ENCODE peak calls at places on chromosome 2, in eight cellular contexts. I is A549, P is lower lobe of right lung, F is kidney, J is progenitor cell of endocrine pancreas, M is sciatic nerve, X is activated B cell treated with CpG ODN at 0.5 μM for 24 hours, E is NB4. R is an unnamed sample.

GRCh38 chr2:144438722-144439508 is 81.0 kb downstream of the ZEB2 start:
- DNase-seq in I (no peak), P (no peak), F (no peak), J (no peak), M (no peak), X (no peak), E (no peak), R (no peak)

GRCh38 chr2:96325038-96325883 is at the start of gene ITPRIPL1:
- DNase-seq in I (no peak), P (no peak), F (no peak), J (no peak), M (no peak), X (peak; percentile 46), E (peak; percentile 52), R (peak; percentile 88)

GRCh38 chr2:30569991-30570390 is 122.9 kb downstream of the LCLAT1 start:
- DNase-seq in I (no peak), P (no peak), F (no peak), J (no peak), M (no peak), X (no peak), E (no peak), R (no peak)

GRCh38 chr2:118492335-118492734 is 355.1 kb downstream of the EN1 start:
- DNase-seq in I (peak; percentile 38), P (no peak), F (no peak), J (no peak), M (no peak), X (no peak), E (peak; percentile 32), R (no peak)

GRCh38 chr2:42762155-42762554 is 1.8 kb downstream of the OXER1 start:
- DNase-seq in I (no peak), P (no peak), F (no peak), J (no peak), M (no peak), X (no peak), E (no peak), R (peak; percentile 68)

GRCh38 chr2:45334241-45334860 is 276.7 kb downstream of the SRBD1 start:
- DNase-seq in I (no peak), P (no peak), F (no peak), J (no peak), M (no peak), X (no peak), E (no peak), R (no peak)

GRCh38 chr2:100262555-100263320 is 59.6 kb downstream of the LONRF2 start:
- DNase-seq in I (peak; percentile 77), P (peak; percentile 76), F (no peak), J (peak; percentile 57), M (peak; percentile 84), X (peak; percentile 51), E (peak; percentile 80), R (peak; percentile 85)

GRCh38 chr2:237432484-237433092 is 18.6 kb upstream of the COL6A3 start:
- DNase-seq in I (peak; percentile 73), P (peak; percentile 45), F (no peak), J (no peak), M (no peak), X (no peak), E (no peak), R (peak; percentile 38)

GRCh38 chr2:72112421-72112820 is 35.2 kb downstream of the CYP26B1 start:
- DNase-seq in I (no peak), P (no peak), F (no peak), J (no peak), M (no peak), X (no peak), E (no peak), R (no peak)

GRCh38 chr2:201978988-201979387 is 54.7 kb upstream of the FZD7 start:
- DNase-seq in I (no peak), P (no peak), F (no peak), J (no peak), M (no peak), X (no peak), E (no peak), R (no peak)

GRCh38 chr2:238136820-238137537 is 1.5 kb upstream of the KLHL30 start:
- DNase-seq in I (peak; percentile 56), P (peak; percentile 77), F (peak; percentile 83), J (no peak), M (no peak), X (no peak), E (peak; percentile 91), R (no peak)

GRCh38 chr2:237685408-237685807 is 58.0 kb downstream of the LRRFIP1 start:
- DNase-seq in I (peak; percentile 66), P (no peak), F (no peak), J (no peak), M (no peak), X (no peak), E (no peak), R (peak; percentile 64)

R was measured in H7.